ENCODE peak calls at places on chromosomes 3 and 15, in six cellular contexts. A is effector memory CD4-positive, alpha-beta T cell; E is aorta; J is mesendoderm; F is psoas muscle; L is left ventricle myocardium inferior. D is an unnamed sample.

GRCh38 chr3:133886031-133886722 is 9.5 kb downstream of the RAB6B start:
- DNase-seq in A (no peak), E (peak; percentile 19), J (no peak), F (no peak), L (no peak), D (no peak)

GRCh38 chr3:89059201-89059600 is 48.2 kb upstream of the EPHA3 start:
- DNase-seq in A (no peak), E (peak; percentile 68), J (no peak), F (no peak), L (no peak), D (peak; percentile 95)

GRCh38 chr3:11562277-11562881 is 81.3 kb downstream of the VGLL4 start:
- DNase-seq in A (no peak), E (peak; percentile 61), J (no peak), F (no peak), L (no peak), D (no peak)

GRCh38 chr3:1183320-1184048 is 90.7 kb downstream of the CNTN6 start:
- DNase-seq in A (no peak), E (no peak), J (no peak), F (no peak), L (no peak), D (peak; percentile 93)

GRCh38 chr15:46617507-46617906 is 982.7 kb downstream of the SQOR start:
- DNase-seq in A (no peak), E (no peak), J (no peak), F (no peak), L (no peak), D (no peak)

GRCh38 chr3:173932624-173933023 is 535.1 kb downstream of the NLGN1 start:
- DNase-seq in A (no peak), E (no peak), J (peak; percentile 60), F (no peak), L (no peak), D (peak; percentile 87)

GRCh38 chr15:41972341-41973237 is at the start of gene EHD4:
- DNase-seq in A (peak; percentile 90), E (peak; percentile 99), J (peak; percentile 100), F (peak; percentile 98), L (peak; percentile 98), D (peak; percentile 99)

GRCh38 chr3:181622365-181622764 is 89.4 kb upstream of the SOX2 start:
- DNase-seq in A (no peak), E (no peak), J (no peak), F (no peak), L (no peak), D (peak; percentile 71)

GRCh38 chr3:196969001-196969659 is 497 bp upstream of the PIGZ start:
- DNase-seq in A (peak; percentile 8), E (no peak), J (no peak), F (peak; percentile 67), L (peak; percentile 32), D (no peak)

GRCh38 chr15:79540551-79540950 is 108.4 kb downstream of the MINAR1 start:
- DNase-seq in A (no peak), E (no peak), J (peak; percentile 10), F (no peak), L (no peak), D (no peak)

GRCh38 chr3:188102861-188103547 is 51.0 kb upstream of the LPP start:
- DNase-seq in A (no peak), E (no peak), J (no peak), F (no peak), L (no peak), D (no peak)

GRCh38 chr3:104437131-104437750 is 929.5 kb upstream of the ALCAM start:
- DNase-seq in A (no peak), E (no peak), J (peak; percentile 25), F (no peak), L (no peak), D (peak; percentile 78)

GRCh38 chr3:64992462-64993285 is 304.9 kb upstream of the ADAMTS9 start:
- DNase-seq in A (no peak), E (no peak), J (peak; percentile 74), F (no peak), L (no peak), D (no peak)

GRCh38 chr3:150348500-150348899 is 59.6 kb upstream of the TSC22D2 start:
- DNase-seq in A (no peak), E (no peak), J (no peak), F (no peak), L (no peak), D (peak; percentile 86)

GRCh38 chr3:112685435-112685834 is 44.5 kb upstream of the CCDC80 start:
- DNase-seq in A (no peak), E (no peak), J (no peak), F (no peak), L (no peak), D (peak; percentile 88)

GRCh38 chr15:24857094-24857437 is 97.7 kb upstream of the SNRPN start:
- DNase-seq in A (no peak), E (no peak), J (peak; percentile 29), F (no peak), L (no peak), D (no peak)

GRCh38 chr3:158127250-158128219 is 17.6 kb downstream of the RSRC1 start:
- DNase-seq in A (no peak), E (no peak), J (peak; percentile 46), F (no peak), L (no peak), D (peak; percentile 41)

GRCh38 chr3:4358273-4358672 is 55.1 kb downstream of the SETMAR start:
- DNase-seq in A (no peak), E (no peak), J (no peak), F (no peak), L (no peak), D (no peak)

GRCh38 chr15:67000896-67001295 is 64.5 kb upstream of the SMAD3 start:
- DNase-seq in A (no peak), E (no peak), J (no peak), F (no peak), L (no peak), D (no peak)

GRCh38 chr15:94185547-94186236 is 45.7 kb upstream of the MCTP2 start:
- DNase-seq in A (no peak), E (no peak), J (no peak), F (no peak), L (no peak), D (no peak)

GRCh38 chr3:56547486-56547885 is 9.5 kb upstream of the CCDC66 start:
- DNase-seq in A (no peak), E (no peak), J (no peak), F (no peak), L (no peak), D (no peak)

GRCh38 chr15:88628018-88628673 is 7.0 kb downstream of the AEN start:
- DNase-seq in A (no peak), E (peak; percentile 52), J (no peak), F (no peak), L (no peak), D (no peak)
- H3K4me1 ChIP-seq in A (peaks cover 82% of the 10 kb centered on the region), E (no peaks in the 10 kb centered on the region), J (peaks cover 8% of the 10 kb centered on the region), F (peaks cover 35% of the 10 kb centered on the region), L (peaks cover 54% of the 10 kb centered on the region), D (peaks cover 17% of the 10 kb centered on the region)

GRCh38 chr3:165885558-165886270 is 48.5 kb upstream of the BCHE start:
- DNase-seq in A (no peak), E (no peak), J (peak; percentile 21), F (no peak), L (no peak), D (no peak)
- H3K4me3 ChIP-seq in A (no peak overlapping the region), E (no peak overlapping the region), J (no peak overlapping the region), F (no peak overlapping the region), L (no peak overlapping the region), D (no peak overlapping the region)

GRCh38 chr15:85333132-85333831 is 47.1 kb upstream of the AKAP13 start:
- DNase-seq in A (no peak), E (no peak), J (no peak), F (no peak), L (no peak), D (peak; percentile 98)

GRCh38 chr15:85327820-85328219 is 52.6 kb upstream of the AKAP13 start:
- DNase-seq in A (no peak), E (no peak), J (no peak), F (no peak), L (no peak), D (no peak)

GRCh38 chr15:85331666-85332261 is 48.6 kb upstream of the AKAP13 start:
- DNase-seq in A (no peak), E (no peak), J (no peak), F (no peak), L (no peak), D (no peak)

GRCh38 chr15:85330941-85331588 is 49.3 kb upstream of the AKAP13 start:
- DNase-seq in A (peak; percentile 61), E (peak; percentile 90), J (peak; percentile 97), F (peak; percentile 93), L (peak; percentile 91), D (peak; percentile 90)

GRCh38 chr15:85329561-85330421 is 50.6 kb upstream of the AKAP13 start:
- DNase-seq in A (no peak), E (no peak), J (no peak), F (no peak), L (peak; percentile 47), D (peak; percentile 85)
- H3K4me1 ChIP-seq in A (peaks cover 25% of the 10 kb centered on the region), E (no peaks in the 10 kb centered on the region), J (peaks cover 7% of the 10 kb centered on the region), F (peaks cover 12% of the 10 kb centered on the region), L (peaks cover 61% of the 10 kb centered on the region), D (peaks cover 16% of the 10 kb centered on the region)

GRCh38 chr15:77087213-77087612 is 16.3 kb upstream of the TSPAN3 start:
- DNase-seq in A (no peak), E (no peak), J (no peak), F (no peak), L (no peak), D (no peak)

GRCh38 chr15:77081971-77082370 is 11.1 kb upstream of the TSPAN3 start:
- DNase-seq in A (no peak), E (no peak), J (no peak), F (no peak), L (no peak), D (peak; percentile 60)

DNA sequence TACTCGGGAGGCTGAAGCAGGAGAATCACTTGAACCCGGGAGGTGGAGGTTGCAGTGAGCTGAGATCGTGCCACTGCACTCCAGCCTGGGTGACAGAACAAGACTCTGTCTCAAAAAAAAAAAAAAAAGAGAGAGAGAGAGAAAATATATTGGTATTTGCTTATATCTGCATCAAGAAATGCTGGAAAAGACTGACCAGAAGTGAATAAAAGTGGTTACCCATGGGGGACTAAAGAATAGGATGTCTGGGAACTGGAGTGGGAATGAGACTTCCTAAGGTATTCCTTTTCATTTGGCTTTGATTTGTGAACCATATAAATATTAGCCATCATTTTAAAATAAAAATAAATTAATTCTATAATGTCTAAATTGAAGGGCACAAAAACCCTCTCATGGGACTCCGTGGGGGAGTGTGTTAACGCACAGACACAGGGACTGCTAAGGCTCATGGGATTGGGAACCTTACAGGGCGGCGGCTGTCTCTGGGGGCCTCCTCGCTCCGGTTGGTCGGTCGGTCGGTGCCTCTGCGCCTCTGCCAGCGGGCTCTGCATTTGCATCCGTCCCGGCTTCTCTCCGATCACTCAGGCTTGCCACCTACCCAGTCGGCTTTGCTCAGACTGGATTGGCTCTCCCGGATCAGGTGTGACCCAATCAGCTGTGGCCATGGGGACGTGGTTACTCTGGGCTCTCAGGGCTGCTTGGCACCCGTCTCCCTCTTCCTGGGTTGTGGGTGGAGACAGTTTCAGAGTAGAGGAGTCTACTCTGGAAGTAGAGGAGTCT is 12.7 kb upstream of the TSPAN3 start:
- DNase-seq in A (peak; percentile 19), E (peak; percentile 91), J (peak; percentile 92), F (peak; percentile 83), L (peak; percentile 78), D (peak; percentile 76)
- H3K4me3 ChIP-seq in A (peak overlapping the region; percentile 17), E (no peak overlapping the region), J (no peak overlapping the region), F (peak overlapping the region; percentile 37), L (peak overlapping the region; percentile 58), D (peak overlapping the region; percentile 12)

GRCh38 chr15:58442122-58442521 is 10.3 kb downstream of the LIPC start:
- DNase-seq in A (no peak), E (no peak), J (no peak), F (no peak), L (no peak), D (no peak)
- H3K4me1 ChIP-seq in A (no peaks in the 10 kb centered on the region), E (peaks cover 5% of the 10 kb centered on the region), J (peaks cover 22% of the 10 kb centered on the region), F (peaks cover 32% of the 10 kb centered on the region), L (peaks cover 56% of the 10 kb centered on the region), D (peaks cover 30% of the 10 kb centered on the region)

D was measured in fibroblast of lung.